ENCODE peak calls at places on chromosome 17, in four cellular contexts. H, J, X and Y are unnamed samples.

GRCh38 chr17:19744492-19744891 is 3.6 kb downstream of the ALDH3A1 start:
- DNase-seq in H (peak), J (no peak), X (no peak), Y (no peak)

GRCh38 chr17:11535231-11535630 is 63.0 kb upstream of the DNAH9 start:
- DNase-seq in H (peak), J (no peak), X (no peak), Y (no peak)

GRCh38 chr17:55038291-55038690 is 69.7 kb downstream of the STXBP4 start:
- DNase-seq in H (no peak), J (no peak), X (no peak), Y (no peak)

GRCh38 chr17:59893617-59894100 is 738 bp downstream of the RPS6KB1 start:
- DNase-seq in H (peak), J (peak), X (no peak), Y (no peak)

GRCh38 chr17:57408064-57408811 is 151.9 kb downstream of the MSI2 start:
- DNase-seq in H (no peak), J (no peak), X (no peak), Y (no peak)

GRCh38 chr17:19017401-19017800 is 12.8 kb upstream of the FAM83G start:
- DNase-seq in H (no peak), J (no peak), X (no peak), Y (no peak)

GRCh38 chr17:32693135-32693897 is 183.6 kb downstream of the MYO1D start:
- DNase-seq in H (no peak), J (no peak), X (no peak), Y (no peak)

GRCh38 chr17:8963017-8963416 is 2.5 kb downstream of the PIK3R5 start:
- DNase-seq in H (no peak), J (no peak), X (no peak), Y (no peak)

GRCh38 chr17:72569193-72569946 is 448.6 kb downstream of the SOX9 start:
- DNase-seq in H (no peak), J (no peak), X (peak), Y (no peak)

GRCh38 chr17:12438212-12438611 is 227.5 kb upstream of the MYOCD start:
- DNase-seq in H (no peak), J (no peak), X (no peak), Y (no peak)

GRCh38 chr17:6756425-6757012 is 673 bp downstream of the XAF1 start:
- DNase-seq in H (no peak), J (no peak), X (no peak), Y (no peak)

GRCh38 chr17:65684631-65685030 is 123.2 kb upstream of the AXIN2 start:
- DNase-seq in H (no peak), J (no peak), X (no peak), Y (no peak)

GRCh38 chr17:64607862-64608565 is 54.1 kb downstream of the SMURF2 start:
- DNase-seq in H (no peak), J (no peak), X (no peak), Y (no peak)

GRCh38 chr17:5181509-5182305 is 10.0 kb downstream of the ZNF594 start:
- DNase-seq in H (no peak), J (no peak), X (no peak), Y (no peak)

GRCh38 chr17:63407741-63408330 is 38.3 kb downstream of the CYB561 start:
- DNase-seq in H (no peak), J (peak), X (no peak), Y (no peak)

GRCh38 chr17:75763613-75764416 is 1.2 kb downstream of the GALK1 start:
- DNase-seq in H (no peak), J (no peak), X (no peak), Y (no peak)

GRCh38 chr17:45172541-45173286 is 11.0 kb downstream of the HEXIM2 start:
- DNase-seq in H (peak), J (peak), X (peak), Y (peak)

GRCh38 chr17:32546031-32546444 is 59.2 kb downstream of the CDK5R1 start:
- DNase-seq in H (no peak), J (no peak), X (no peak), Y (no peak)

GRCh38 chr17:17683710-17684365 is 2.6 kb downstream of the RAI1 start:
- DNase-seq in H (no peak), J (peak), X (no peak), Y (no peak)

GRCh38 chr17:51351890-51352289 is 91.5 kb downstream of the UTP18 start:
- DNase-seq in H (no peak), J (peak), X (no peak), Y (no peak)

GRCh38 chr17:46000757-46001156 is 1.7 kb downstream of the STH start:
- DNase-seq in H (no peak), J (no peak), X (no peak), Y (no peak)

GRCh38 chr17:40515011-40515410 is 13.6 kb upstream of the TNS4 start:
- DNase-seq in H (no peak), J (no peak), X (no peak), Y (no peak)

DNA sequence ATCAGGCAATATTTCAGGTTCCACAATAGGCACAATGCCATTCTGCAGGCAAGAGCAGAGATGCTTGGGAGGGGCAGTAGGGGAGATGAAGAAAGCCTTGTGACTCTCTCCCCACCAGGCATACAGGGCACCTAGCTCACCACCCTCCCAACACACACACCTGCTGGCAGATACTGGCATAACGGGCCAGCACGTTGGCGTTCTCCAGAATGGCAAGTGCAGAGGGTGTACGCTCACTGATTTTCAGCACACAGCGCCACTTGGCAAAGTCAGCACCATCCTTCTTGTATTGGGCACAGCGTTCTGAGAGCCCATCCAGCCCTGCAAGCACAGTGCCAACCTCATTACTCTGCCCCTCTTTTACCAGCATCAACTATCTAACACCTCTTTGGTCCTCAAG is 2.2 kb downstream of the ALDOC start:
- DNase-seq in H (no peak), J (no peak), X (no peak), Y (no peak)
- TF ChIP-seq CTCF in H (peak), J (no peak), X (no peak), Y (no peak)

GRCh38 chr17:77476920-77477805 is 336.4 kb downstream of the SEC14L1 start:
- DNase-seq in H (no peak), J (peak), X (peak), Y (no peak)
- TF ChIP-seq CTCF in H (no peak), J (peak), X (no peak), Y (no peak)

GRCh38 chr17:68288804-68289203 is 2.1 kb downstream of the SLC16A6 start:
- DNase-seq in H (peak), J (no peak), X (no peak), Y (no peak)
- TF ChIP-seq CTCF in H (peak), J (no peak), X (no peak), Y (no peak)

GRCh38 chr17:37527249-37527851 is 37.7 kb downstream of the DUSP14 start:
- DNase-seq in H (peak), J (peak), X (no peak), Y (no peak)
- TF ChIP-seq CTCF in H (peak), J (peak), X (peak), Y (peak)

GRCh38 chr17:47624727-47625068 is 25.0 kb upstream of the KPNB1 start:
- DNase-seq in H (no peak), J (no peak), X (no peak), Y (no peak)

GRCh38 chr17:47618416-47618815 is 31.3 kb upstream of the KPNB1 start:
- DNase-seq in H (no peak), J (no peak), X (no peak), Y (no peak)

GRCh38 chr17:47622179-47622549 is 27.6 kb upstream of the KPNB1 start:
- DNase-seq in H (no peak), J (peak), X (no peak), Y (no peak)

GRCh38 chr17:47620503-47621245 is 29.0 kb upstream of the KPNB1 start:
- DNase-seq in H (no peak), J (no peak), X (no peak), Y (no peak)

DNA sequence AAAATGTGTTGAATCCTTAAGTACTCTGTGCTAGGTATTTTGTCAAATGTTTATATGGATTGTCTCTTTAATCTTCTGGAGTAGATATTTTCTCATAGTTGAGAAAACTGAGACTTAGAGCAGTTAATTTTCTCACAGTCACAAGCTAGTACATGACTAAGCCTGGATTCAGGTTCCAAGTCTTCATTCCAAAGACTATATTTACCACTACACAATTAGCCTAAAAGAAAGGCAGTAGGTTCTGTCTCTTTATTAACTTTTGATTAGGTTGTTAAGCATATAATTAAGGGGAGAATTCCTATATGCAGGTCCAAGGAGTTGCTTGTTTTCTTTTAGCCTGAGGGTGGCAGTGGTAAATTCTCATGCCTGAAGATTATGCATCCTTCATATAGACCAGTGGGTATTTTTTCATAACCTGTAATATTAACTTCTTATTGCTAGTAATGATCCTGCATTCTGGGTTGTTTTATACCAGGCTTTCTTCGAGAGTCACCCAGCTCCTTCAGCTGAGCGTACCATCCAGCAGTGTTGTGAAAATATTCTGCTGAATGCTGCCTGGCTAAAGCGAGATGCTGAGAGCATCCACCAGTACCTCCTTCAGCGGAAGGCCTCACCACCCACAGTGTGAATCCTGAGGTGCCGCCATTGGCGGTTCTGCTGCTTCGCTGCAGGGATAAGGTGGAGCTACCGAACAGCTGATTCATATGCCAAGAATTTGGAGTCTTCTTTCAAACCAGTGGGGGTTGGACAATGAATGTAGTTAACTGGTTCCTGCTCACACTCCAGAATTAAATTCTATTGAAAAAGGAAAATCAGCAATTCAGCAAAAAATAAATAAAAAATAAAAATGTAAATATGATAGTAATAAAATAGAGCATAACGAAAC is 28.2 kb upstream of the KPNB1 start:
- DNase-seq in H (no peak), J (peak), X (no peak), Y (no peak)
- TF ChIP-seq CTCF in H (no peak), J (peak), X (no peak), Y (no peak)

GRCh38 chr17:69719474-69720048 is 305.1 kb downstream of the MAP2K6 start:
- DNase-seq in H (no peak), J (no peak), X (no peak), Y (no peak)
- TF ChIP-seq CTCF in H (no peak), J (no peak), X (no peak), Y (no peak)

GRCh38 chr17:29042026-29042678 is 789 bp upstream of the PIPOX start:
- DNase-seq in H (no peak), J (no peak), X (no peak), Y (no peak)

GRCh38 chr17:29043539-29044165 is 711 bp downstream of the PIPOX start:
- DNase-seq in H (no peak), J (no peak), X (no peak), Y (no peak)

GRCh38 chr17:29045026-29045425 is 2.1 kb downstream of the PIPOX start:
- DNase-seq in H (no peak), J (no peak), X (no peak), Y (no peak)

GRCh38 chr17:29041091-29041490 is 1.9 kb upstream of the PIPOX start:
- DNase-seq in H (no peak), J (no peak), X (no peak), Y (no peak)

GRCh38 chr17:29042679-29043538 is at the start of gene PIPOX:
- DNase-seq in H (peak), J (no peak), X (no peak), Y (no peak)
- TF ChIP-seq CTCF in H (no peak), J (no peak), X (no peak), Y (no peak)

GRCh38 chr17:78797213-78797612 is 15.1 kb upstream of the CYTH1 start:
- DNase-seq in H (no peak), J (no peak), X (no peak), Y (no peak)
- TF ChIP-seq CTCF in H (no peak), J (no peak), X (no peak), Y (no peak)

DNA sequence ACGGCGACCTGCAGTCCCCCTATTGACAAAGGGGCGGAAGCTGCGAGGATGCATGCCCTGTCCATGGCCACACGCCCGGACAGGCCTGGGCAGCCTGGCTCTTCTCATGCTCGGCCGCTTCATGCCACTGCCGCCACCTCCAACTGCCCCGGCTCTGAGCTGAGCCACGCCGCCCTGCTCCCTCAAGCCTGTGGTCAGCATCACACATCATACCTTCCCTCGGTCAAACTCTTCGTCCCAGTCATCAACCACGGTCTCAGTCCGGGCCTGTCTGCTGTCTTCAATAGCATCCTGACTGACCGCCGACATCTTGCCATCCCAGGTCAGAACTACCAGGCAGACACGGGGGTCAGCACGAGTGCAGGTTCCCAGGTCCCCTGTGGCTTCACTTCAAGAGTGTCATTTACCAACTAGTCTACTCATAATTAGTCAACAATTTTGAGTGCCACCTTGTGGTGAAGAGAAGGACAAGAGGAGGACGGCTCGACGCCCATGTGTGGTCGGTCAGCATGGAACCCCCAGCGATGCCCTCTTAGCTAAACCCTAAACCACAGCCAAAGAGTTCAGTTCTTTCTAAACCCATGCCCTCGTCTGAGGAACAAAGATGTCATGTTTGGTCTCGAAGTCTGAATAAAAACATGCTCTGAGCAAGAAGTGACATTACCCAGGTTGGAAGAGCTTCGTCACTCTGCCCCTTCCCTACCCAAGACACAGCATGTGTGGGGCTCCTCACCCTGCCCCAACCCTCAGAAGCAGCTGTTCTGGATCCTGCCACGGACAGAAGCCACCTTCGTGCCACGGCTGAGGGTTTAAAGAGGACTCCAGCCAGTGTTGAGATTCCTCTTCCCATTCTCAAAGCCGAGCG is 16.9 kb upstream of the CYTH1 start:
- DNase-seq in H (peak), J (peak), X (no peak), Y (no peak)
- TF ChIP-seq CTCF in H (peak), J (peak), X (peak), Y (peak)